ENCODE peak calls at places on chromosomes 11 and 22, in five cellular contexts. B is tibial nerve, A is stomach, Z is psoas muscle, O is A673. F is an unnamed sample. For H3K36me3, the result is how much of the 10 kb centered on the place peaks cover.

GRCh38 chr11:44622190-44622650 is 56.8 kb downstream of the CD82 start:
- DNase-seq in B (no peak), O (no peak), Z (no peak), A (peak), F (peak)

GRCh38 chr22:20565761-20566160 is 58.4 kb downstream of the MED15 start:
- DNase-seq in O (no peak), Z (peak), A (no peak), B (no peak), F (peak)

GRCh38 chr11:103266167-103266831 is 157.1 kb downstream of the DYNC2H1 start:
- DNase-seq in B (no peak), O (no peak), A (no peak), Z (no peak), F (peak)

GRCh38 chr11:58914821-58915543 is 24.3 kb upstream of the GLYATL1 start:
- DNase-seq in O (no peak), Z (no peak), B (no peak), A (no peak), F (no peak)

GRCh38 chr11:117238221-117238620 is 5.8 kb downstream of the RNF214 start:
- DNase-seq in O (no peak), A (no peak), Z (no peak), B (no peak), F (no peak)

GRCh38 chr11:26621147-26621546 is 49.1 kb upstream of the MUC15 start:
- DNase-seq in B (no peak), Z (no peak), A (no peak), O (peak), F (no peak)

GRCh38 chr11:101445761-101446160 is 138.0 kb downstream of the TRPC6 start:
- DNase-seq in O (no peak), Z (no peak), A (no peak), B (no peak), F (no peak)

GRCh38 chr11:43123443-43123842 is 188.4 kb upstream of the API5 start:
- DNase-seq in B (no peak), A (no peak), Z (no peak), O (peak), F (no peak)

GRCh38 chr22:39748877-39749276 is 144.7 kb downstream of the ENTHD1 start:
- DNase-seq in Z (no peak), A (no peak), B (no peak), O (peak), F (no peak)

GRCh38 chr11:108286956-108287355 is 64.1 kb downstream of the ATM start:
- DNase-seq in O (no peak), A (no peak), B (no peak), Z (no peak), F (no peak)

GRCh38 chr11:104422320-104422944 is 258.5 kb upstream of the PDGFD start:
- DNase-seq in A (no peak), O (no peak), B (no peak), Z (peak), F (peak)

GRCh38 chr22:20283674-20284066 is 15.6 kb upstream of the RTN4R start:
- DNase-seq in Z (no peak), O (peak), A (no peak), B (no peak), F (no peak)

GRCh38 chr22:28207281-28208030 is 288.4 kb upstream of the PITPNB start:
- DNase-seq in B (no peak), A (no peak), O (no peak), Z (no peak), F (no peak)

GRCh38 chr22:41919357-41920224 is 4.7 kb upstream of the SHISA8 start:
- DNase-seq in O (peak), Z (peak), A (peak), B (no peak), F (peak)

GRCh38 chr11:113894421-113894996 is 10.1 kb upstream of the HTR3B start:
- DNase-seq in Z (no peak), O (no peak), B (no peak), A (no peak), F (no peak)

GRCh38 chr11:93573184-93573583 is 30.0 kb upstream of the SMCO4 start:
- DNase-seq in B (no peak), O (no peak), A (no peak), Z (no peak), F (no peak)

GRCh38 chr22:41231369-41231768 is 9.4 kb downstream of the CHADL start:
- DNase-seq in O (no peak), A (no peak), Z (no peak), B (no peak), F (no peak)

GRCh38 chr11:3920148-3920852 is 64.8 kb downstream of the STIM1 start:
- DNase-seq in O (peak), A (peak), Z (peak), B (peak), F (no peak)

GRCh38 chr11:26229270-26229669 is 102.7 kb upstream of the ANO3 start:
- DNase-seq in B (no peak), Z (no peak), A (no peak), O (peak), F (no peak)

GRCh38 chr11:81915045-81915444 is 818.6 kb downstream of the FAM181B start:
- DNase-seq in A (no peak), Z (no peak), B (no peak), O (peak), F (no peak)

GRCh38 chr22:25898707-25899365 is 156.8 kb downstream of the MYO18B start:
- DNase-seq in O (peak), A (no peak), Z (no peak), B (no peak), F (no peak)

GRCh38 chr11:29578806-29579205 is 438.0 kb downstream of the KCNA4 start:
- DNase-seq in O (no peak), A (no peak), B (no peak), Z (no peak), F (no peak)

GRCh38 chr11:70631624-70632047 is 233.3 kb downstream of the CTTN start:
- DNase-seq in A (no peak), Z (no peak), O (no peak), B (no peak), F (no peak)

GRCh38 chr22:29689201-29689871 is 30.5 kb upstream of the CABP7 start:
- DNase-seq in O (peak), Z (no peak), B (no peak), A (no peak), F (no peak)

GRCh38 chr11:72141066-72141465 is 5.5 kb downstream of the FOLR3 start:
- DNase-seq in O (no peak), A (no peak), B (no peak), Z (no peak), F (no peak)

GRCh38 chr11:70662691-70663098 is 264.4 kb downstream of the CTTN start:
- DNase-seq in B (no peak), Z (no peak), A (no peak), O (no peak), F (no peak)

GRCh38 chr11:118522571-118523072 is 4.7 kb upstream of the TTC36 start:
- DNase-seq in B (no peak), A (no peak), Z (no peak), O (peak), F (no peak)

GRCh38 chr11:111829185-111829968 is 42.0 kb downstream of the ALG9 start:
- DNase-seq in A (no peak), O (no peak), B (no peak), Z (no peak), F (no peak)

GRCh38 chr11:79078999-79079398 is 361.8 kb downstream of the TENM4 start:
- DNase-seq in Z (no peak), A (no peak), O (no peak), B (no peak), F (no peak)

GRCh38 chr22:44567846-44568493 is 69.9 kb upstream of the RTL6 start:
- DNase-seq in Z (peak), O (peak), B (no peak), A (peak), F (no peak)

GRCh38 chr11:44269369-44270351 is 40.3 kb downstream of the ALX4 start:
- DNase-seq in O (no peak), A (no peak), B (no peak), Z (no peak), F (no peak)

GRCh38 chr22:27383896-27384295 is 417.7 kb downstream of the MN1 start:
- DNase-seq in B (no peak), A (no peak), O (no peak), Z (no peak), F (no peak)

GRCh38 chr11:107882095-107882820 is 23.7 kb upstream of the SLC35F2 start:
- DNase-seq in A (no peak), Z (no peak), B (no peak), O (no peak), F (no peak)

GRCh38 chr11:15780837-15781236 is 575.5 kb downstream of the SOX6 start:
- DNase-seq in A (no peak), B (no peak), O (no peak), Z (no peak), F (no peak)

GRCh38 chr11:120816176-120816575 is 207.7 kb upstream of the TBCEL start:
- DNase-seq in A (no peak), B (no peak), Z (no peak), O (no peak), F (no peak)

GRCh38 chr11:65338680-65339079 is 5.0 kb downstream of the DPF2 start:
- DNase-seq in O (no peak), B (no peak), A (no peak), Z (no peak), F (no peak)
- H3K27ac ChIP-seq in O (no peak), B (no peak), A (no peak), Z (no peak), F (no peak)

GRCh38 chr22:19067696-19068348 is 54.4 kb downstream of the DGCR2 start:
- DNase-seq in O (no peak), B (no peak), Z (no peak), A (no peak), F (no peak)

GRCh38 chr22:19068784-19069271 is 53.4 kb downstream of the DGCR2 start:
- DNase-seq in O (no peak), Z (no peak), B (no peak), A (no peak), F (no peak)

GRCh38 chr22:19065929-19066328 is 56.3 kb downstream of the DGCR2 start:
- DNase-seq in A (no peak), O (no peak), B (no peak), Z (no peak), F (no peak)

GRCh38 chr22:19065298-19065859 is 56.8 kb downstream of the DGCR2 start:
- DNase-seq in B (no peak), O (no peak), Z (no peak), A (no peak), F (no peak)

GRCh38 chr22:19066531-19067271 is 55.5 kb downstream of the DGCR2 start:
- DNase-seq in O (no peak), Z (peak), B (no peak), A (no peak), F (no peak)
- H3K36me3 ChIP-seq in O (under half), Z (half or more), B (under half), A (half or more), F (under half)

DNA sequence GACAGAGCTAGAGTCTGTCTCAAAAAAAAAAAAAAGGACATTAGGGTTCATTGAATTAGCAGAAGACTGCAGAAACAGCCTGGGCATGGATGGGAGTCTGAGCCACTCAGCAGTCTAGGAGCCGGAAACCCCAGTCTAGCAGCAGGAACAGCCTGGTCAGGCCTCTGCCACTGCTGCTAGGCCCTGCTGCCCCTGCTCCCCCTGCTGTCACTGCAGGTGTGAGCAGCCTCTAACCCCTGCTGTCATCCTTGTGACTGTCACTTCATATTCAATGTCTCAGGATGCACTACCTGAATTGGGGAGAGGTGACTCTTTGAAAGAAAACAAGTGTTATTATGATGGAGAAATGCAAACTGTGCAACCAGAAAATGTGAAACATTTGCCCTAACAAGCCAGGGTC is 7.0 kb upstream of the DDX17 start:
- DNase-seq in O (no peak), B (no peak), A (no peak), Z (no peak), F (no peak)
- TF ChIP-seq CTCF in O (no peak), B (no peak), A (no peak), Z (no peak), F (no peak)

DNA sequence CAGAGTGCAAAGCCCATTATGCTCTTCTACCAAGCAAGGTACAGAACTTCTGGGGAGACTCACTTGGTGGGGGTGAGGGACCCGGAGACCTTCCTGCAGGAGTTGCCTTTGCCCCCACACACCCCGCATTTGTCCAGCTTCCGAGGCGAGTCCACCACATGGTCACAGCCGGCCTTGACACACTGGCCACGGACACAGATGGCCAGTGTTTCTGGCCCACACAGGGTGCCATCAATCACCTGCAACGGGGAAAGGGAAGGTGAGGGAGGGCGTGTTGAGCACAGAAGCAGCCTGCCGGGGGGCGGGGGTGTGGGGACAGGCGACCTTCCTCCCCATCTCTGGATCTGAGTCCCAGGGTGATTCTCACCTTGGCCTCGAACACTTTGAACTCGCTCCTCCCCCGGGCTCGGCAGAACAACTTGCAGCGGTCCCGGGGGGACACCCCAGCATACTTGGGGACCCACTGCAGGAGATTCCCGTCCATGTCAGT is 20.0 kb downstream of the ADAMTS8 start:
- DNase-seq in A (no peak), B (no peak), Z (peak), O (no peak), F (no peak)
- H3K27ac ChIP-seq in A (peak), B (no peak), Z (no peak), O (no peak), F (no peak)

DNA sequence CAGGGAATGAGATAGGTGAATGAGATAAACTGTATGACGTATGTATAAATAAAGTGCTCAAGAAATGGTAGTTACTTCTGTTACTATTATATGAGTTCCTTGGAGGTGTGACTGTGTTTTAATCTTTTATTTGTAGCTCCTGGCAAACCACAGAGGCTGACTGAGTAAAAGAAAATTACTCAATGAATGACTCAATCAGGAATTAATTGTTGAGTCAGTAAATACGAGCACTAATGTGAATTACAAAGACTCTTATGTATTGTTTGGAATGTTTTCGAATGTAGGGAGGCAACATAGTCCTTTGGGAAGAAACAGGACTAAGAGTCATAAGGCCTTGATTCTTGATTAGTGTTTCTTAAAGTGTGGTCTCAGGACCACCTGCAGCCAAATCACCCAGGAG is 51.1 kb upstream of the BLID start:
- DNase-seq in O (no peak), Z (no peak), B (no peak), A (no peak), F (no peak)
- H3K36me3 ChIP-seq in O (under half), Z (under half), B (under half), A (under half), F (under half)

GRCh38 chr11:130124096-130124495 is 35.5 kb upstream of the ST14 start:
- DNase-seq in A (peak), B (peak), Z (peak), O (peak), F (peak)
- TF ChIP-seq CTCF in A (no peak), B (no peak), Z (no peak), O (no peak), F (no peak)

GRCh38 chr11:69076129-69076791 is 27.5 kb downstream of the TPCN2 start:
- DNase-seq in Z (no peak), B (no peak), A (no peak), O (no peak), F (no peak)
- H3K27ac ChIP-seq in Z (no peak), B (peak), A (peak), O (no peak), F (no peak)

DNA sequence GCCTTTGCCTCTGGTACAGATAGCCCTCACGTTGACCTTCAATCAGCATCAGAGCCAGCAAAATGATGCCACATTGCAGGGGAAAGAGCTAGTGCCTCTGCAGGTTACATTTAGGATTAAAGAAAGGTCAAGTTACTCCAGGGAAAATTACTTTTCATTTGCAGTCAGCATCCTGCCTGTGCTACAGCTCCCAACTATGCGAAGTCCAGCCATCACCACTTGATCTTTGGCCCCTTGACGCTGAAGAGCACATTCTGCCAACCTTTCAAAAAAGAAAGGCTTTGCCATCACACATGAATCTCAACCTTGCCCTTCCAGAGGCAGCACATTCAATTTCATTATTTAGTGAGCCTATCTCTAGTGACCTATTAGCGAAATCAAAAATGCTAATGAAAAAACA is 11.3 kb downstream of the FJX1 start:
- DNase-seq in Z (no peak), A (no peak), B (no peak), O (no peak), F (no peak)
- H3K36me3 ChIP-seq in Z (under half), A (under half), B (under half), O (under half), F (under half)

GRCh38 chr22:50102946-50103345 is 13.1 kb downstream of the MOV10L1 start:
- DNase-seq in B (no peak), O (no peak), Z (no peak), A (no peak), F (no peak)
- TF ChIP-seq CTCF in B (no peak), O (no peak), Z (no peak), A (no peak), F (no peak)

GRCh38 chr11:128472128-128473110 is 114.9 kb downstream of the ETS1 start:
- DNase-seq in O (no peak), A (no peak), B (no peak), Z (no peak), F (no peak)

GRCh38 chr11:128471138-128471661 is 116.2 kb downstream of the ETS1 start:
- DNase-seq in A (no peak), B (no peak), O (no peak), Z (no peak), F (no peak)

GRCh38 chr11:128469220-128469619 is 118.1 kb downstream of the ETS1 start:
- DNase-seq in B (no peak), A (no peak), O (no peak), Z (no peak), F (no peak)

GRCh38 chr11:128468106-128468505 is 119.3 kb downstream of the ETS1 start:
- DNase-seq in O (no peak), A (no peak), Z (no peak), B (no peak), F (no peak)

GRCh38 chr11:128470081-128470480 is 117.3 kb downstream of the ETS1 start:
- DNase-seq in O (no peak), A (no peak), Z (no peak), B (no peak), F (no peak)
- H3K27ac ChIP-seq in O (no peak), A (peak), Z (no peak), B (no peak), F (peak)

F was measured in left lung.